ENCODE peak calls at places on chromosomes 5 and 9, in five cellular contexts. O is activated T-cell treated with anti-CD3 and anti-CD28 coated beads for 48 hours, R is BE2C, Z is NCI-H748 treated with DMSO at 0.1 percent for 48 hours, A is HS-27A. C is an unnamed sample.

GRCh38 chr5:106241409-106241808 is 1429.3 kb downstream of the EFNA5 start:
- DNase-seq in O (no peak), R (no peak), Z (no peak), A (no peak), C (no peak)

GRCh38 chr5:144284931-144285330 is 114.3 kb downstream of the KCTD16 start:
- DNase-seq in O (no peak), R (no peak), Z (no peak), A (no peak), C (no peak)

GRCh38 chr5:6105350-6105749 is 273.0 kb downstream of the MED10 start:
- DNase-seq in O (no peak), R (no peak), Z (no peak), A (no peak), C (no peak)

GRCh38 chr5:32193591-32193990 is 19.5 kb upstream of the GOLPH3 start:
- DNase-seq in O (no peak), R (peak; percentile 78), Z (peak; percentile 100), A (peak; percentile 50), C (peak; percentile 98)

GRCh38 chr9:86637515-86637914 is 283.3 kb upstream of the TUT7 start:
- DNase-seq in O (peak; percentile 18), R (peak; percentile 46), Z (no peak), A (no peak), C (no peak)

GRCh38 chr5:108379722-108380530 is 2.0 kb downstream of the FBXL17 start:
- DNase-seq in O (no peak), R (no peak), Z (peak; percentile 10), A (no peak), C (no peak)

GRCh38 chr9:137448569-137448962 is 7.4 kb upstream of the ENTPD8 start:
- DNase-seq in O (no peak), R (peak; percentile 12), Z (no peak), A (no peak), C (no peak)

GRCh38 chr5:5209101-5209500 is 69.0 kb downstream of the ADAMTS16 start:
- DNase-seq in O (no peak), R (no peak), Z (no peak), A (no peak), C (no peak)

GRCh38 chr5:16889203-16889971 is 46.7 kb downstream of the MYO10 start:
- DNase-seq in O (no peak), R (no peak), Z (peak; percentile 53), A (peak; percentile 59), C (peak; percentile 4)

GRCh38 chr5:80213467-80213866 is 42.4 kb downstream of the SERINC5 start:
- DNase-seq in O (no peak), R (no peak), Z (no peak), A (no peak), C (no peak)

GRCh38 chr9:37840560-37841194 is 40.1 kb downstream of the DCAF10 start:
- DNase-seq in O (peak; percentile 2), R (peak; percentile 66), Z (no peak), A (peak; percentile 30), C (no peak)

GRCh38 chr5:65867509-65868195 is 58.7 kb upstream of the ERBIN start:
- DNase-seq in O (no peak), R (no peak), Z (no peak), A (no peak), C (no peak)

GRCh38 chr9:75960561-75960960 is 70.1 kb downstream of the PCSK5 start:
- DNase-seq in O (no peak), R (no peak), Z (no peak), A (no peak), C (peak; percentile 32)

GRCh38 chr9:90259302-90260246 is 383.1 kb downstream of the DIRAS2 start:
- DNase-seq in O (no peak), R (no peak), Z (no peak), A (no peak), C (no peak)

GRCh38 chr9:76525196-76525595 is 66.2 kb downstream of the GCNT1 start:
- DNase-seq in O (no peak), R (no peak), Z (no peak), A (no peak), C (no peak)

GRCh38 chr5:169013846-169014245 is 287.1 kb downstream of the SLIT3 start:
- DNase-seq in O (no peak), R (no peak), Z (no peak), A (no peak), C (no peak)

GRCh38 chr5:120901199-120901598 is 437.1 kb downstream of the PRR16 start:
- DNase-seq in O (no peak), R (no peak), Z (no peak), A (no peak), C (no peak)